ENCODE peak calls at places on chromosomes 1 and 21, in seven cellular contexts. One of them, this sample, is unnamed.

GRCh38 chr1:43366601-43367025 is 1.2 kb downstream of the ELOVL1 start:
- DNase-seq in pancreas: no peak
- DNase-seq in NCI-H1930: no peak
- DNase-seq in cardiac muscle cell: no peak
- DNase-seq in neuronal stem cell: no peak
- DNase-seq in esophagus squamous epithelium: no peak
- DNase-seq in T-helper 17 cell: no peak
- DNase-seq in this sample: no peak

GRCh38 chr1:205449254-205449749 is 6.5 kb downstream of the BLACAT1 start:
- DNase-seq in NCI-H1930: no peak
- DNase-seq in T-helper 17 cell: no peak
- DNase-seq in pancreas: no peak
- DNase-seq in cardiac muscle cell: no peak
- DNase-seq in neuronal stem cell: no peak
- DNase-seq in esophagus squamous epithelium: no peak
- DNase-seq in this sample: no peak

GRCh38 chr1:29331309-29331708 is 95.0 kb downstream of the PTPRU start:
- DNase-seq in pancreas: no peak
- DNase-seq in T-helper 17 cell: no peak
- DNase-seq in esophagus squamous epithelium: no peak
- DNase-seq in cardiac muscle cell: no peak
- DNase-seq in NCI-H1930: no peak
- DNase-seq in neuronal stem cell: no peak
- DNase-seq in this sample: no peak

GRCh38 chr1:88998716-88999115 is 6.3 kb upstream of the KYAT3 start:
- DNase-seq in esophagus squamous epithelium: no peak
- DNase-seq in neuronal stem cell: peak; percentile 67
- DNase-seq in T-helper 17 cell: no peak
- DNase-seq in NCI-H1930: peak; percentile 22
- DNase-seq in pancreas: no peak
- DNase-seq in cardiac muscle cell: peak; percentile 77
- DNase-seq in this sample: no peak

GRCh38 chr1:151520359-151520758 is 9.2 kb downstream of the CGN start:
- DNase-seq in NCI-H1930: no peak
- DNase-seq in esophagus squamous epithelium: no peak
- DNase-seq in neuronal stem cell: no peak
- DNase-seq in pancreas: no peak
- DNase-seq in T-helper 17 cell: no peak
- DNase-seq in cardiac muscle cell: no peak
- DNase-seq in this sample: no peak

GRCh38 chr1:68329096-68329835 is 96.9 kb upstream of the WLS start:
- DNase-seq in pancreas: no peak
- DNase-seq in cardiac muscle cell: no peak
- DNase-seq in esophagus squamous epithelium: no peak
- DNase-seq in neuronal stem cell: no peak
- DNase-seq in T-helper 17 cell: no peak
- DNase-seq in NCI-H1930: no peak
- DNase-seq in this sample: no peak

GRCh38 chr21:41396452-41397107 is 29.5 kb upstream of the MX1 start:
- DNase-seq in esophagus squamous epithelium: no peak
- DNase-seq in neuronal stem cell: no peak
- DNase-seq in cardiac muscle cell: no peak
- DNase-seq in T-helper 17 cell: no peak
- DNase-seq in pancreas: no peak
- DNase-seq in NCI-H1930: no peak
- DNase-seq in this sample: no peak

GRCh38 chr1:12034381-12034801 is 15.1 kb downstream of the MIIP start:
- DNase-seq in T-helper 17 cell: no peak
- DNase-seq in NCI-H1930: no peak
- DNase-seq in cardiac muscle cell: no peak
- DNase-seq in esophagus squamous epithelium: no peak
- DNase-seq in neuronal stem cell: no peak
- DNase-seq in pancreas: no peak
- DNase-seq in this sample: no peak

GRCh38 chr1:237864338-237865244 is 26.1 kb downstream of the ZP4 start:
- DNase-seq in esophagus squamous epithelium: no peak
- DNase-seq in NCI-H1930: peak; percentile 8
- DNase-seq in pancreas: peak; percentile 90
- DNase-seq in neuronal stem cell: peak; percentile 57
- DNase-seq in T-helper 17 cell: no peak
- DNase-seq in cardiac muscle cell: peak; percentile 92
- DNase-seq in this sample: no peak

GRCh38 chr1:194117582-194117981 is 931.2 kb upstream of the B3GALT2 start:
- DNase-seq in NCI-H1930: no peak
- DNase-seq in pancreas: no peak
- DNase-seq in cardiac muscle cell: no peak
- DNase-seq in esophagus squamous epithelium: no peak
- DNase-seq in T-helper 17 cell: no peak
- DNase-seq in neuronal stem cell: no peak
- DNase-seq in this sample: no peak

GRCh38 chr1:214416417-214417212 is 134.8 kb downstream of the PTPN14 start:
- DNase-seq in pancreas: no peak
- DNase-seq in NCI-H1930: no peak
- DNase-seq in cardiac muscle cell: no peak
- DNase-seq in esophagus squamous epithelium: no peak
- DNase-seq in neuronal stem cell: no peak
- DNase-seq in T-helper 17 cell: no peak
- DNase-seq in this sample: no peak

GRCh38 chr21:44571844-44572782 is 1.4 kb upstream of the KRTAP10-4 start:
- DNase-seq in NCI-H1930: no peak
- DNase-seq in pancreas: no peak
- DNase-seq in esophagus squamous epithelium: no peak
- DNase-seq in cardiac muscle cell: no peak
- DNase-seq in T-helper 17 cell: no peak
- DNase-seq in neuronal stem cell: no peak
- DNase-seq in this sample: no peak

GRCh38 chr1:21574464-21575151 is 65.4 kb downstream of the ALPL start:
- DNase-seq in neuronal stem cell: peak; percentile 57
- DNase-seq in esophagus squamous epithelium: no peak
- DNase-seq in cardiac muscle cell: peak; percentile 40
- DNase-seq in pancreas: no peak
- DNase-seq in NCI-H1930: no peak
- DNase-seq in T-helper 17 cell: no peak
- DNase-seq in this sample: no peak

GRCh38 chr1:51313961-51314777 is 16.2 kb downstream of the TTC39A start:
- DNase-seq in esophagus squamous epithelium: no peak
- DNase-seq in pancreas: peak; percentile 50
- DNase-seq in NCI-H1930: no peak
- DNase-seq in neuronal stem cell: no peak
- DNase-seq in cardiac muscle cell: no peak
- DNase-seq in T-helper 17 cell: no peak
- DNase-seq in this sample: no peak

GRCh38 chr1:10960954-10961833 is 51.3 kb upstream of the TARDBP start:
- DNase-seq in esophagus squamous epithelium: no peak
- DNase-seq in pancreas: peak; percentile 86
- DNase-seq in cardiac muscle cell: peak; percentile 91
- DNase-seq in neuronal stem cell: peak; percentile 83
- DNase-seq in T-helper 17 cell: peak; percentile 56
- DNase-seq in NCI-H1930: peak; percentile 63
- DNase-seq in this sample: peak; percentile 72

GRCh38 chr1:26922201-26922729 is 722 bp downstream of the NUDC start:
- DNase-seq in pancreas: no peak
- DNase-seq in esophagus squamous epithelium: no peak
- DNase-seq in T-helper 17 cell: no peak
- DNase-seq in NCI-H1930: no peak
- DNase-seq in neuronal stem cell: no peak
- DNase-seq in cardiac muscle cell: no peak
- DNase-seq in this sample: no peak

GRCh38 chr1:176701151-176701866 is 238.3 kb downstream of the PAPPA2 start:
- DNase-seq in T-helper 17 cell: no peak
- DNase-seq in NCI-H1930: no peak
- DNase-seq in esophagus squamous epithelium: no peak
- DNase-seq in neuronal stem cell: no peak
- DNase-seq in cardiac muscle cell: no peak
- DNase-seq in pancreas: no peak
- DNase-seq in this sample: no peak

GRCh38 chr1:2049517-2050481 is at the start of gene PRKCZ:
- DNase-seq in esophagus squamous epithelium: peak; percentile 47
- DNase-seq in T-helper 17 cell: peak; percentile 95
- DNase-seq in cardiac muscle cell: peak; percentile 95
- DNase-seq in neuronal stem cell: peak; percentile 81
- DNase-seq in NCI-H1930: peak; percentile 80
- DNase-seq in pancreas: peak; percentile 97
- DNase-seq in this sample: peak; percentile 95

GRCh38 chr1:33387512-33388079 is 43.3 kb downstream of the PHC2 start:
- DNase-seq in NCI-H1930: no peak
- DNase-seq in cardiac muscle cell: no peak
- DNase-seq in pancreas: no peak
- DNase-seq in T-helper 17 cell: no peak
- DNase-seq in neuronal stem cell: no peak
- DNase-seq in esophagus squamous epithelium: no peak
- DNase-seq in this sample: no peak

GRCh38 chr1:240350910-240351331 is 259.2 kb downstream of the FMN2 start:
- DNase-seq in neuronal stem cell: no peak
- DNase-seq in pancreas: no peak
- DNase-seq in esophagus squamous epithelium: no peak
- DNase-seq in T-helper 17 cell: no peak
- DNase-seq in cardiac muscle cell: no peak
- DNase-seq in NCI-H1930: no peak
- DNase-seq in this sample: no peak

GRCh38 chr1:220521755-220522154 is 6.2 kb upstream of the MARK1 start:
- DNase-seq in cardiac muscle cell: no peak
- DNase-seq in neuronal stem cell: no peak
- DNase-seq in NCI-H1930: no peak
- DNase-seq in T-helper 17 cell: no peak
- DNase-seq in esophagus squamous epithelium: no peak
- DNase-seq in pancreas: no peak
- DNase-seq in this sample: no peak

GRCh38 chr1:36204347-36204909 is 19.8 kb upstream of the THRAP3 start:
- DNase-seq in NCI-H1930: no peak
- DNase-seq in esophagus squamous epithelium: no peak
- DNase-seq in neuronal stem cell: no peak
- DNase-seq in pancreas: peak; percentile 35
- DNase-seq in cardiac muscle cell: no peak
- DNase-seq in T-helper 17 cell: no peak
- DNase-seq in this sample: no peak

GRCh38 chr1:61361971-61362370 is 279.6 kb downstream of the NFIA start:
- DNase-seq in esophagus squamous epithelium: no peak
- DNase-seq in pancreas: no peak
- DNase-seq in cardiac muscle cell: no peak
- DNase-seq in neuronal stem cell: no peak
- DNase-seq in NCI-H1930: no peak
- DNase-seq in T-helper 17 cell: no peak
- DNase-seq in this sample: no peak

GRCh38 chr1:154419620-154420020 is 14.5 kb downstream of the IL6R start:
- DNase-seq in esophagus squamous epithelium: peak; percentile 33
- DNase-seq in neuronal stem cell: no peak
- DNase-seq in cardiac muscle cell: no peak
- DNase-seq in pancreas: peak; percentile 91
- DNase-seq in T-helper 17 cell: no peak
- DNase-seq in NCI-H1930: no peak
- DNase-seq in this sample: no peak

GRCh38 chr1:244214009-244214967 is 163.2 kb downstream of the ZBTB18 start:
- DNase-seq in cardiac muscle cell: no peak
- DNase-seq in esophagus squamous epithelium: no peak
- DNase-seq in T-helper 17 cell: no peak
- DNase-seq in pancreas: no peak
- DNase-seq in neuronal stem cell: no peak
- DNase-seq in NCI-H1930: no peak
- DNase-seq in this sample: no peak

GRCh38 chr1:67683736-67684525 is 1.1 kb upstream of the GADD45A start:
- DNase-seq in neuronal stem cell: no peak
- DNase-seq in esophagus squamous epithelium: no peak
- DNase-seq in cardiac muscle cell: no peak
- DNase-seq in T-helper 17 cell: no peak
- DNase-seq in NCI-H1930: no peak
- DNase-seq in pancreas: no peak
- DNase-seq in this sample: no peak

GRCh38 chr21:45977396-45977795 is 4.2 kb upstream of the COL6A1 start:
- DNase-seq in NCI-H1930: no peak
- DNase-seq in cardiac muscle cell: no peak
- DNase-seq in pancreas: peak; percentile 10
- DNase-seq in esophagus squamous epithelium: no peak
- DNase-seq in neuronal stem cell: no peak
- DNase-seq in T-helper 17 cell: no peak
- DNase-seq in this sample: no peak

GRCh38 chr21:38712076-38712475 is 93.7 kb upstream of the ETS2 start:
- DNase-seq in T-helper 17 cell: no peak
- DNase-seq in NCI-H1930: peak; percentile 19
- DNase-seq in pancreas: no peak
- DNase-seq in esophagus squamous epithelium: no peak
- DNase-seq in neuronal stem cell: no peak
- DNase-seq in cardiac muscle cell: peak; percentile 48
- DNase-seq in this sample: no peak

GRCh38 chr1:23963617-23964234 is 4.1 kb downstream of the PNRC2 start:
- DNase-seq in cardiac muscle cell: no peak
- DNase-seq in T-helper 17 cell: no peak
- DNase-seq in esophagus squamous epithelium: no peak
- DNase-seq in neuronal stem cell: no peak
- DNase-seq in pancreas: no peak
- DNase-seq in NCI-H1930: no peak
- DNase-seq in this sample: no peak

GRCh38 chr1:97827887-97828286 is 92.9 kb downstream of the DPYD start:
- DNase-seq in pancreas: no peak
- DNase-seq in NCI-H1930: peak; percentile 72
- DNase-seq in cardiac muscle cell: no peak
- DNase-seq in esophagus squamous epithelium: no peak
- DNase-seq in T-helper 17 cell: no peak
- DNase-seq in neuronal stem cell: peak; percentile 27
- DNase-seq in this sample: no peak

GRCh38 chr1:227824204-227824603 is 8.7 kb downstream of the PRSS38 start:
- DNase-seq in T-helper 17 cell: no peak
- DNase-seq in esophagus squamous epithelium: no peak
- DNase-seq in neuronal stem cell: no peak
- DNase-seq in NCI-H1930: no peak
- DNase-seq in cardiac muscle cell: no peak
- DNase-seq in pancreas: no peak
- DNase-seq in this sample: no peak

GRCh38 chr1:121408354-121408753 is 223.6 kb downstream of the SRGAP2C start:
- DNase-seq in esophagus squamous epithelium: no peak
- DNase-seq in pancreas: no peak
- DNase-seq in T-helper 17 cell: no peak
- DNase-seq in cardiac muscle cell: no peak
- DNase-seq in NCI-H1930: no peak
- DNase-seq in neuronal stem cell: no peak
- DNase-seq in this sample: no peak

GRCh38 chr1:209106237-209106741 is 477.2 kb upstream of the CAMK1G start:
- DNase-seq in NCI-H1930: no peak
- DNase-seq in pancreas: no peak
- DNase-seq in neuronal stem cell: no peak
- DNase-seq in esophagus squamous epithelium: no peak
- DNase-seq in T-helper 17 cell: no peak
- DNase-seq in cardiac muscle cell: no peak
- DNase-seq in this sample: no peak

GRCh38 chr1:31746687-31747086 is 17.5 kb downstream of the ADGRB2 start:
- DNase-seq in cardiac muscle cell: peak; percentile 87
- DNase-seq in neuronal stem cell: no peak
- DNase-seq in esophagus squamous epithelium: no peak
- DNase-seq in NCI-H1930: no peak
- DNase-seq in T-helper 17 cell: no peak
- DNase-seq in pancreas: no peak
- DNase-seq in this sample: no peak

GRCh38 chr1:60903591-60903990 is 178.8 kb upstream of the NFIA start:
- DNase-seq in T-helper 17 cell: no peak
- DNase-seq in cardiac muscle cell: no peak
- DNase-seq in NCI-H1930: no peak
- DNase-seq in pancreas: no peak
- DNase-seq in neuronal stem cell: no peak
- DNase-seq in esophagus squamous epithelium: no peak
- DNase-seq in this sample: no peak

GRCh38 chr21:32592929-32593502 is 7.7 kb upstream of the TCP10L start:
- DNase-seq in esophagus squamous epithelium: no peak
- DNase-seq in pancreas: no peak
- DNase-seq in cardiac muscle cell: no peak
- DNase-seq in NCI-H1930: no peak
- DNase-seq in neuronal stem cell: no peak
- DNase-seq in T-helper 17 cell: no peak
- DNase-seq in this sample: no peak

GRCh38 chr1:196651637-196652215 is at the start of gene CFH:
- DNase-seq in neuronal stem cell: no peak
- DNase-seq in pancreas: no peak
- DNase-seq in esophagus squamous epithelium: no peak
- DNase-seq in NCI-H1930: no peak
- DNase-seq in T-helper 17 cell: no peak
- DNase-seq in cardiac muscle cell: no peak
- DNase-seq in this sample: no peak

GRCh38 chr1:186426118-186426517 is 34.8 kb downstream of the PDC start:
- DNase-seq in T-helper 17 cell: no peak
- DNase-seq in pancreas: no peak
- DNase-seq in NCI-H1930: no peak
- DNase-seq in esophagus squamous epithelium: no peak
- DNase-seq in neuronal stem cell: no peak
- DNase-seq in cardiac muscle cell: no peak
- DNase-seq in this sample: no peak